ENCODE peak calls at places on chromosomes 6 and 20, in ten cellular contexts. U is RWPE1, Q is heart left ventricle, O is cardiac muscle cell, T is NB4, N is brain microvascular endothelial cell, A is epithelial cell of esophagus, I is psoas muscle, E is A549, X is sigmoid colon. W is an unnamed sample.

GRCh38 chr6:35804996-35805736 is at the start of gene LHFPL5:
- DNase-seq in U (peak; percentile 80), Q (peak; percentile 22), O (peak; percentile 87), T (peak; percentile 61), N (no peak), A (peak; percentile 43), I (peak; percentile 36), E (peak; percentile 54), X (no peak), W (peak; percentile 78)

GRCh38 chr6:151325075-151326050 is 66.0 kb downstream of the ZBTB2 start:
- DNase-seq in U (peak; percentile 32), Q (peak; percentile 38), O (peak; percentile 60), T (no peak), N (peak; percentile 71), A (peak; percentile 40), I (peak; percentile 62), E (peak; percentile 44), X (peak; percentile 92), W (no peak)

GRCh38 chr20:51196991-51197651 is 174.2 kb upstream of the KCNG1 start:
- DNase-seq in U (no peak), Q (no peak), O (no peak), T (no peak), N (no peak), A (no peak), I (no peak), E (no peak), X (no peak), W (no peak)

GRCh38 chr20:10578607-10579006 is 95.2 kb downstream of the JAG1 start:
- DNase-seq in U (peak; percentile 65), Q (no peak), O (no peak), T (no peak), N (no peak), A (peak; percentile 89), I (no peak), E (no peak), X (no peak), W (no peak)

GRCh38 chr6:32816746-32817204 is at the start of gene HLA-DOB:
- DNase-seq in U (peak; percentile 82), Q (no peak), O (peak; percentile 14), T (no peak), N (no peak), A (peak; percentile 91), I (no peak), E (no peak), X (no peak), W (no peak)

GRCh38 chr20:54475334-54476287 is at the start of gene DOK5:
- DNase-seq in U (no peak), Q (peak; percentile 68), O (peak; percentile 54), T (no peak), N (no peak), A (no peak), I (peak; percentile 53), E (no peak), X (peak; percentile 71), W (peak; percentile 16)

GRCh38 chr6:169956580-169956979 is 205.2 kb downstream of the ERMARD start:
- DNase-seq in U (no peak), Q (peak; percentile 3), O (no peak), T (no peak), N (no peak), A (no peak), I (no peak), E (no peak), X (peak; percentile 52), W (no peak)

GRCh38 chr6:168037856-168038255 is 40.4 kb downstream of the KIF25 start:
- DNase-seq in U (no peak), Q (no peak), O (no peak), T (no peak), N (no peak), A (peak; percentile 48), I (no peak), E (no peak), X (no peak), W (no peak)

GRCh38 chr6:168155193-168155592 is 76.2 kb upstream of the FRMD1 start:
- DNase-seq in U (peak; percentile 35), Q (no peak), O (no peak), T (no peak), N (peak; percentile 59), A (no peak), I (no peak), E (peak; percentile 20), X (peak; percentile 46), W (no peak)

GRCh38 chr6:6201200-6201599 is 119.3 kb downstream of the F13A1 start:
- DNase-seq in U (no peak), Q (no peak), O (no peak), T (no peak), N (no peak), A (no peak), I (no peak), E (no peak), X (no peak), W (no peak)

GRCh38 chr6:157381631-157382621 is 936 bp downstream of the ZDHHC14 start:
- DNase-seq in U (peak; percentile 54), Q (peak; percentile 60), O (peak; percentile 60), T (peak; percentile 77), N (peak; percentile 40), A (peak; percentile 57), I (peak; percentile 61), E (peak; percentile 28), X (peak; percentile 77), W (peak; percentile 36)

GRCh38 chr6:28838289-28838633 is 85.5 kb downstream of the TRIM27 start:
- DNase-seq in U (no peak), Q (peak; percentile 21), O (peak; percentile 71), T (peak; percentile 75), N (peak; percentile 59), A (peak; percentile 72), I (peak; percentile 26), E (no peak), X (peak; percentile 68), W (peak; percentile 61)

DNA sequence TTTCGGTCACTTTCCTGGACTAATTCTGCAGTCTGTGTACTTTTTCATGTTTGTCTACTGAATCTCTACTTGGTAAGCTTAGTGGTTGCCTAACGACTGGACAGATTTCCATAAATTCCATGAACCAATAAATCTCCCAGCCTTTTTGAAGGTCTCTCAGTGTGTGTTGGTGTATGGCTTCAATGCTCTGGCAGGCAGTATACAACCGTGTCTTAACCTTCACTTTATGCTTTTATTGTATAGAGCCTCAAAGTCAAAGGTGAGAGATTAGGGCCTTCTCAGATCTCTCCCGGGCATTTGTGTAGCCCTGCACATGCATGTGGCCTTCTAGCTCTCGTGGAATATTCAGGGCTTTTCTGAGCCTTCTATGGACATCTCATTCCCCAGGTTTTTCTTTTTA is 14.3 kb upstream of the CMTR1 start:
- DNase-seq in U (no peak), Q (no peak), O (no peak), T (no peak), N (no peak), A (no peak), I (no peak), E (no peak), X (no peak), W (no peak)
- TF ChIP-seq CTCF in U (no peak), Q (no peak), O (no peak), T (no peak), N (no peak), A (no peak), I (no peak), E (no peak), X (no peak), W (no peak)

DNA sequence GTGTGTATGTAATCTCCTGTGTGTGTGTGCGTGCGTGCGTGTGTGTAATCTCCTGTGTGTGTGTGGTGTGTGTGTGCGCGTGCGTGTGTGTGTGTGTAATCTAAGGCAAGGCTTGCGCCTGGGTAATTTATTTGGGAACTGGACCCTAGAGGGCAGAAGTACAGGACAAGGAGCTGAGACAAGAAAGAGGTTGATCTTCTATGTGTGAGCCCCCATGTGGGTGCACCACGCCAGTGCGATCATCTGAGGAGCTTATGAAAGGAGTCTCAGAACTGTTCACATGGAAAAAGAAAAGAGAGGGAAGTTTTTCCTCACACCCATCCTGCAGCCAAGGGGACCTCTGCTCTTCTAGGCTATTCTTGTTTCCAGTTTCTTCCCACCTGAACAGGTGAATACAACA is 220.1 kb upstream of the GGTLC1 start:
- DNase-seq in U (no peak), Q (no peak), O (peak; percentile 34), T (peak; percentile 4), N (no peak), A (no peak), I (no peak), E (peak; percentile 8), X (no peak), W (no peak)
- TF ChIP-seq CTCF in U (no peak), Q (no peak), O (no peak), T (no peak), N (peak; percentile 19), A (no peak), I (no peak), E (peak; percentile 19), X (no peak), W (peak; percentile 40)

DNA sequence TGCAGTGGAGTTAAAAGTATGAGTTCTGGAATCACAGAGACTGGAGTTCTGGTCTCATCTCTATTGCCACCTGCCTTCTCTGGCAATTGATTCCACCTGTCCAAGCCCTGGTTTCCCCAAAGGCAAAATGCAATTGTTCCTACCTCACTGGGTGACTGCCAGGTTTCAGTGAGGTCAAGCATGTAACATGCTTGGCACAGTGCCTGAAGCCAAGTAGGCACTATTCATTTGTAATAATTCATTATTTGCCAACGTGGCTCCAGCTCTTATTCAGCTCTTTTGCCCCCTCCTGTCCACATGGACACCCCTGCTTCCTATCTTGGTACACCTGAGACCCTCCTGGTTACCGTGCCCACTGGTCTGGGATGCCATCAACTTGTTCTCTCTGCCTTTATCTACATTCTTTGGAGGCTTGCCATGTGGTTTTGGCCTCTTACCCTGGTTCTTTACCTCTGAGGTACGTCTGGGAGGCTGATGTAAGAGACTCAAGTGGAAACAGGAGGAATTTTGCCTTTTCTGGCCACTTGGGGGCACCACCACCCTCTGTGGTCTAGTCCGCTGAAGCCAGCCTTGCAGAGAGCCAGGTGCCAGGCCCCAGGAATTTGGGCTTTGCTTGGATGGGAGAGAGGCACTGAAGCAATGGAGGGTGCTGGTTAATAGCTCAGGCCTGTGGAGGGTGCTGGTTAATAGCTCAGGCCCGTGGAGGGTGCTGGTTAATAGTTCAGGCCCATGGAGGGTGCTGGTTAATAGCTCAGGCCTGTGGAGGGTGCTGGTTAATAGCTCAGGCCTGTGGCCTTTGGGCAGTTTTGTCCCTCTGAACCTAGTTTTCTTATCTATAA is 1.7 kb downstream of the KCNK15 start:
- DNase-seq in U (peak; percentile 93), Q (peak; percentile 66), O (peak; percentile 84), T (peak; percentile 72), N (peak; percentile 73), A (peak; percentile 82), I (peak; percentile 75), E (peak; percentile 80), X (peak; percentile 81), W (peak; percentile 64)
- TF ChIP-seq CTCF in U (peak; percentile 89), Q (peak; percentile 71), O (peak; percentile 81), T (peak; percentile 83), N (peak; percentile 87), A (peak; percentile 78), I (peak; percentile 56), E (peak; percentile 82), X (peak; percentile 36), W (peak; percentile 77)

DNA sequence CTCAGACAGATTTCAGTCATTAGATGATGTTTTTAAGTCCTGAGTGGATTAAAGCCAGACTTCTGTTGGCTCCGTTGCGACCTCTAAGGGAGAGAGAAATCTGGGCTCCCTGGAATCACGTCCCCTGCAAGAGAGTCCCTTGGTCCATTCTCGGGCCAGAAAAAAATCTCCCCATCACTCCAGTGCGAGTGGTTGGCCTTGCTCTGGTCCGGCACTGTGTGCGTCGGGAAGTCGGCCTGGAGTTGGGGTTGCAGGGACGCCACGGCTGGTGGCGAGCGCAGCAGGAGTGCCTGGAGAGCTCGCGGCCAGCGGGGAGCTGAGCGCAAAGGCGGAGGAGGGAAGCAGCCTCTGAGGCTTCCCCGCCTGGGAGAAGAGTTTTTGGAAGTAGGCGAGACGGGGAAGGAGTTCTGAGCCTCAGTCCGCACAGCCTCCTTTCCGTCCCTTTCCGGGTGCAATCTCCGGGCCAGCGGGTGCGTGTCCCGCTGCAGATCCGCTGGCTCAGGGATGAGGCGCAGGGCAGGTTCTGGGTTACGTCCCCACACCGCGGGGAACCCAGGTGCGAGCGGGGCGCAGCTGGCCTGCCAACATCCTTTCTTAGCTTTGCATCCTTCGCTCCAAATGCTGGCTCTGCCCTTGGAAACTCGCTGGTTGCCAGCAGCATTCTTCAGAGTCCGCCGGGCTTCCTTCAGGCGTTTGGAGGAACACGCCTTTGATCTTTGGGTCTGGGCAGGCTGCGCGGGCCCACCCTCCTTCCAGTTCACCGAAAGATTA is 6.8 kb downstream of the TCF21 start:
- DNase-seq in U (no peak), Q (peak; percentile 39), O (peak; percentile 63), T (no peak), N (no peak), A (no peak), I (peak; percentile 40), E (no peak), X (peak; percentile 73), W (no peak)
- TF ChIP-seq CTCF in U (no peak), Q (no peak), O (peak; percentile 34), T (no peak), N (peak; percentile 40), A (no peak), I (no peak), E (no peak), X (no peak), W (no peak)

W was measured in progenitor cell of endocrine pancreas.